ENCODE peak calls at places on chromosomes 6 and 20, in four cellular contexts. I is ELF-1; U is stimulated activated naive CD8-positive, alpha-beta T cell treated with anti-CD3 and anti-CD28 coated beads, Interleukin-15, Interleukin-2, amounts not matched to agents 100 U/mL and 50 U/mL, for 24 hours; R is A172. Z is an unnamed sample.

GRCh38 chr6:96832780-96833179 is 4.5 kb downstream of the GPR63 start:
- DNase-seq in R (no peak), U (no peak), I (no peak), Z (no peak)

GRCh38 chr20:32984196-32984595 is 20.0 kb downstream of the SUN5 start:
- DNase-seq in I (peak), R (no peak), U (no peak), Z (no peak)

GRCh38 chr6:27368202-27368601 is 20.4 kb upstream of the ZNF391 start:
- DNase-seq in R (no peak), U (no peak), I (no peak), Z (no peak)

GRCh38 chr20:26209171-26209941 is 512.7 kb upstream of the ZNF337 start:
- DNase-seq in U (peak), I (peak), R (no peak), Z (no peak)

GRCh38 chr20:44460795-44461141 is 14.9 kb upstream of the TTPAL start:
- DNase-seq in I (no peak), U (no peak), R (peak), Z (no peak)

GRCh38 chr6:39088331-39088730 is 26.7 kb downstream of the SAYSD1 start:
- DNase-seq in I (peak), R (peak), U (no peak), Z (no peak)

GRCh38 chr6:3867616-3868502 is 18.7 kb downstream of the FAM50B start:
- DNase-seq in U (no peak), R (no peak), I (no peak), Z (no peak)

GRCh38 chr6:6458166-6458565 is 130.4 kb upstream of the LY86 start:
- DNase-seq in U (no peak), I (no peak), R (no peak), Z (no peak)

GRCh38 chr6:11288065-11288464 is 55.6 kb upstream of the NEDD9 start:
- DNase-seq in R (no peak), I (no peak), U (no peak), Z (no peak)

GRCh38 chr20:18971574-18971973 is 158.0 kb downstream of the SCP2D1 start:
- DNase-seq in I (no peak), U (no peak), R (no peak), Z (no peak)

GRCh38 chr6:127513425-127513824 is 5.7 kb downstream of the MTCL3 start:
- DNase-seq in I (no peak), U (no peak), R (no peak), Z (no peak)

GRCh38 chr6:30861257-30862048 is 22.9 kb upstream of the DDR1 start:
- DNase-seq in R (no peak), I (no peak), U (no peak), Z (no peak)

GRCh38 chr6:27582928-27583725 is 110.2 kb upstream of the ZNF184 start:
- DNase-seq in U (peak), I (peak), R (peak), Z (peak)

GRCh38 chr6:156351346-156351966 is 425.7 kb upstream of the ARID1B start:
- DNase-seq in R (no peak), U (no peak), I (no peak), Z (no peak)

GRCh38 chr6:170147056-170147787 is 143.7 kb downstream of the DLL1 start:
- DNase-seq in I (no peak), R (no peak), U (peak), Z (no peak)

GRCh38 chr6:150016324-150017185 is 8.8 kb downstream of the RAET1L start:
- DNase-seq in R (peak), I (peak), U (peak), Z (peak)

GRCh38 chr6:15264902-15265761 is 19.3 kb downstream of the JARID2 start:
- DNase-seq in U (no peak), I (no peak), R (no peak), Z (no peak)